ENCODE peak calls at places on chromosomes 11 and 22, in four cellular contexts. One of them, this sample, is unnamed.

GRCh38 chr11:92667446-92668165 is 301.8 kb upstream of the MTNR1B start:
- DNase-seq in MM.1S: no peak
- DNase-seq in NCI-H2081: peak; percentile 42
- DNase-seq in iPS-NIHi11: peak; percentile 31
- DNase-seq in this sample: no peak

GRCh38 chr22:23068096-23068831 is 2.1 kb upstream of the GNAZ start:
- DNase-seq in MM.1S: no peak
- DNase-seq in NCI-H2081: no peak
- DNase-seq in iPS-NIHi11: no peak
- DNase-seq in this sample: no peak

GRCh38 chr11:34284166-34284565 is 73.6 kb downstream of the ABTB2 start:
- DNase-seq in MM.1S: no peak
- DNase-seq in NCI-H2081: no peak
- DNase-seq in iPS-NIHi11: no peak
- DNase-seq in this sample: no peak

GRCh38 chr11:92224394-92225205 is at the start of gene FAT3:
- DNase-seq in MM.1S: no peak
- DNase-seq in NCI-H2081: peak; percentile 54
- DNase-seq in iPS-NIHi11: peak; percentile 66
- DNase-seq in this sample: no peak

GRCh38 chr11:126134461-126135155 is 71.9 kb upstream of the CDON start:
- DNase-seq in MM.1S: no peak
- DNase-seq in NCI-H2081: no peak
- DNase-seq in iPS-NIHi11: no peak
- DNase-seq in this sample: no peak

GRCh38 chr11:27673979-27674663 is 26.1 kb downstream of the BDNF start:
- DNase-seq in MM.1S: no peak
- DNase-seq in NCI-H2081: no peak
- DNase-seq in iPS-NIHi11: no peak
- DNase-seq in this sample: no peak

GRCh38 chr22:32619614-32620426 is 145.2 kb downstream of the FBXO7 start:
- DNase-seq in MM.1S: no peak
- DNase-seq in NCI-H2081: no peak
- DNase-seq in iPS-NIHi11: no peak
- DNase-seq in this sample: no peak

GRCh38 chr11:69867076-69868002 is 48.1 kb upstream of the FGF3 start:
- DNase-seq in MM.1S: no peak
- DNase-seq in NCI-H2081: no peak
- DNase-seq in iPS-NIHi11: no peak
- DNase-seq in this sample: peak; percentile 51

GRCh38 chr11:64489831-64490441 is 101.1 kb upstream of the SLC22A12 start:
- DNase-seq in MM.1S: no peak
- DNase-seq in NCI-H2081: no peak
- DNase-seq in iPS-NIHi11: peak; percentile 87
- DNase-seq in this sample: peak; percentile 61

GRCh38 chr11:62108971-62109391 is 14.8 kb upstream of the INCENP start:
- DNase-seq in MM.1S: no peak
- DNase-seq in NCI-H2081: no peak
- DNase-seq in iPS-NIHi11: no peak
- DNase-seq in this sample: no peak

GRCh38 chr11:129280027-129280811 is 88.1 kb upstream of the ARHGAP32 start:
- DNase-seq in MM.1S: no peak
- DNase-seq in NCI-H2081: peak; percentile 41
- DNase-seq in iPS-NIHi11: no peak
- DNase-seq in this sample: no peak